ENCODE peak calls at places on chromosomes 16 and 17, in six cellular contexts. B is uterus; E is fibroblast of the aortic adventitia; C is HFFc6; M is lower leg skin; Q is CD8-positive, alpha-beta T cell. K is an unnamed sample.

GRCh38 chr17:68698761-68699160 is 97.6 kb upstream of the FAM20A start:
- DNase-seq in B (no peak), E (peak), C (no peak), M (no peak), Q (no peak), K (no peak)

GRCh38 chr17:13413001-13413400 is 188.7 kb downstream of the HS3ST3A1 start:
- DNase-seq in B (no peak), E (peak), C (peak), M (no peak), Q (no peak), K (no peak)

GRCh38 chr17:17937450-17937849 is 34.8 kb downstream of the TOM1L2 start:
- DNase-seq in B (no peak), E (no peak), C (no peak), M (no peak), Q (no peak), K (no peak)

GRCh38 chr16:10200823-10201571 is 18.8 kb upstream of the GRIN2A start:
- DNase-seq in B (no peak), E (no peak), C (no peak), M (no peak), Q (no peak), K (no peak)

GRCh38 chr17:20952183-20952582 is 90.6 kb downstream of the USP22 start:
- DNase-seq in B (no peak), E (no peak), C (no peak), M (no peak), Q (no peak), K (no peak)

GRCh38 chr17:29838961-29839360 is 91.1 kb downstream of the SSH2 start:
- DNase-seq in B (no peak), E (no peak), C (no peak), M (no peak), Q (no peak), K (no peak)

GRCh38 chr17:8056232-8056975 is 17.5 kb downstream of the ALOX15B start:
- DNase-seq in B (no peak), E (peak), C (peak), M (peak), Q (peak), K (no peak)

GRCh38 chr17:34319087-34319486 is at the start of gene CCL8:
- DNase-seq in B (no peak), E (peak), C (no peak), M (no peak), Q (no peak), K (no peak)

GRCh38 chr17:72538921-72539352 is 418.1 kb downstream of the SOX9 start:
- DNase-seq in B (no peak), E (no peak), C (no peak), M (no peak), Q (no peak), K (no peak)

GRCh38 chr17:69525920-69526841 is 111.7 kb downstream of the MAP2K6 start:
- DNase-seq in B (peak), E (peak), C (peak), M (peak), Q (no peak), K (peak)

GRCh38 chr17:27446569-27447301 is 9.5 kb upstream of the KSR1 start:
- DNase-seq in B (no peak), E (peak), C (peak), M (no peak), Q (no peak), K (no peak)

GRCh38 chr17:57679906-57680695 is 65.0 kb downstream of the CCDC182 start:
- DNase-seq in B (no peak), E (no peak), C (no peak), M (no peak), Q (no peak), K (no peak)

GRCh38 chr17:522912-523311 is 170.3 kb upstream of the RPH3AL start:
- DNase-seq in B (no peak), E (no peak), C (no peak), M (no peak), Q (no peak), K (no peak)

GRCh38 chr16:19935696-19936095 is 51.0 kb upstream of the GPRC5B start:
- DNase-seq in B (no peak), E (peak), C (no peak), M (no peak), Q (no peak), K (no peak)

GRCh38 chr17:64084086-64084939 is 45.6 kb downstream of the ERN1 start:
- DNase-seq in B (no peak), E (peak), C (peak), M (no peak), Q (no peak), K (no peak)

GRCh38 chr16:87505834-87506233 is 13.0 kb upstream of the ZCCHC14 start:
- DNase-seq in B (no peak), E (no peak), C (no peak), M (no peak), Q (no peak), K (no peak)

GRCh38 chr17:29140051-29140582 is 40.1 kb downstream of the MYO18A start:
- DNase-seq in B (peak), E (peak), C (peak), M (peak), Q (peak), K (no peak)

GRCh38 chr17:29060475-29060874 is 17.5 kb downstream of the PIPOX start:
- DNase-seq in B (peak), E (no peak), C (no peak), M (no peak), Q (no peak), K (no peak)

GRCh38 chr16:30458561-30459394 is 13.1 kb upstream of the SEPHS2 start:
- DNase-seq in B (no peak), E (no peak), C (no peak), M (no peak), Q (peak), K (no peak)

GRCh38 chr17:50329716-50330115 is 16.2 kb upstream of the XYLT2 start:
- DNase-seq in B (no peak), E (peak), C (no peak), M (no peak), Q (no peak), K (no peak)

GRCh38 chr17:27559506-27559931 is 71.5 kb upstream of the LGALS9 start:
- DNase-seq in B (peak), E (peak), C (no peak), M (no peak), Q (no peak), K (no peak)

GRCh38 chr17:35920229-35920628 is 10.3 kb downstream of the RDM1 start:
- DNase-seq in B (no peak), E (no peak), C (no peak), M (no peak), Q (no peak), K (no peak)

GRCh38 chr17:18968945-18969887 is 17.3 kb downstream of the SLC5A10 start:
- DNase-seq in B (no peak), E (peak), C (no peak), M (peak), Q (no peak), K (no peak)

GRCh38 chr17:71864754-71865153 is 256.1 kb upstream of the SOX9 start:
- DNase-seq in B (no peak), E (no peak), C (no peak), M (no peak), Q (no peak), K (no peak)

GRCh38 chr16:15507299-15507958 is 73.0 kb downstream of the BMERB1 start:
- DNase-seq in B (peak), E (peak), C (peak), M (peak), Q (no peak), K (no peak)

GRCh38 chr16:48164907-48165715 is 9.3 kb upstream of the ABCC12 start:
- DNase-seq in B (peak), E (peak), C (peak), M (peak), Q (peak), K (peak)

GRCh38 chr17:79115487-79115886 is 40.9 kb downstream of the ENGASE start:
- DNase-seq in B (no peak), E (no peak), C (no peak), M (no peak), Q (no peak), K (no peak)

GRCh38 chr17:48491527-48492273 is 39.1 kb downstream of the HOXB1 start:
- DNase-seq in B (no peak), E (no peak), C (no peak), M (no peak), Q (no peak), K (no peak)

GRCh38 chr17:8147805-8148404 is 4.3 kb downstream of the PER1 start:
- DNase-seq in B (no peak), E (no peak), C (no peak), M (no peak), Q (no peak), K (no peak)

GRCh38 chr16:66421891-66422290 is 5.2 kb upstream of the BEAN1 start:
- DNase-seq in B (no peak), E (no peak), C (no peak), M (no peak), Q (no peak), K (no peak)

DNA sequence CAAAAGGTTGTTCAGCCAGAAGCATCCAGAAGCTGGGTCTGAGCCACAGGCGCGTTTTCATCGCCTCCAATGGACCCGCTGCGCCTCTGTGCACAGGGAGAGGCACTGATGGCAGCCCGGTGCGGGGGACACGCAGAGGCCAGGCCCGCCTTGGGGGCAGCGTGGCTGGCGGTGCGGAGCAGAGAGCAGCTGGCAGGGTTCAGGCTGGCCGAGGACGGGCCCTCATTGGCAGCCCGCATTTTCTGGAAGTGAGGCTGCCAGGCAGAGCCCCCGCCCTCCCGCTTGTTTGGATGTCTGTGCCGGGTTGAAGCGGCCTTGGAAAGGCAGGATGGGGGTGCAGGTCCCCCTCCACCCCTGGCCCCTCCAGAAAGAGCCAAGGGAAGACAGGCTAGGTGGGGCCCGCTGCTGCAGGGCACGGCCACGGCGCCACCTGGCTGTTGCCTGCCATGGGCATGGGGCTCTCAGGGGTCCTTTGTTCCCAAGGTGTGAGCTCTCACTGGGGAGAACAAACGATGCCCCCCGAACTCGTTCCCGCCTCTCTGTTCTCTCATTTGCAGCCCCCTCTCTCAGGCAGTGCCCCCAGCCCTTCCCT is 18.8 kb downstream of the GSE1 start:
- DNase-seq in B (no peak), E (no peak), C (no peak), M (no peak), Q (no peak), K (no peak)
- TF ChIP-seq CTCF in B (no peak), E (no peak), C (peak), M (no peak), Q (no peak), K (no peak)

DNA sequence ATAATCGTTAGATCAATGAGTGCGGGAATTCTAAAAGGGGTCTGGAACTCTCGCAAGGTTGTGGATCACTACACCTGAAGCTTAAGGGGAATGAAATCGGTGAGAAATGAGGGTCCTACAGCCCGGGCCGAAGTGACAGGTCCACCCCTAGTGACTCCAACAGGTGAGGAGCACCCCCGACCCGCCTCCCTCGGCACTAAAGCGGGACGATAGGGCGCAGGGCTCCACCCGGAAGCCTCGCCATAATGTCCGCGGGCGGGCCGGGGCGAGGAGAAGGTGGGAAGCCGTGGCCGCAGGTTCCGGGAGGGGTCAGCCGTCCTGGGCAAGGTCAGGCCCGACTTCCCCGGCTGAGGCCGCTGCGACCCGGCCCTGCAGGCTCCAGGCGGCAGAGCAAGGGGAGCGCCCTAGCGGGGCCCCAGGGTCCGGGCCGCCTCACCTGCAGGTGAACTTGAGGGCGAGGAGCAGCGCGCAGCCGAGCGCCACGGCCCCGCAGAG is 569 bp downstream of the TXNDC11 start:
- DNase-seq in B (peak), E (no peak), C (no peak), M (peak), Q (peak), K (no peak)
- TF ChIP-seq CTCF in B (no peak), E (no peak), C (peak), M (no peak), Q (no peak), K (no peak)

DNA sequence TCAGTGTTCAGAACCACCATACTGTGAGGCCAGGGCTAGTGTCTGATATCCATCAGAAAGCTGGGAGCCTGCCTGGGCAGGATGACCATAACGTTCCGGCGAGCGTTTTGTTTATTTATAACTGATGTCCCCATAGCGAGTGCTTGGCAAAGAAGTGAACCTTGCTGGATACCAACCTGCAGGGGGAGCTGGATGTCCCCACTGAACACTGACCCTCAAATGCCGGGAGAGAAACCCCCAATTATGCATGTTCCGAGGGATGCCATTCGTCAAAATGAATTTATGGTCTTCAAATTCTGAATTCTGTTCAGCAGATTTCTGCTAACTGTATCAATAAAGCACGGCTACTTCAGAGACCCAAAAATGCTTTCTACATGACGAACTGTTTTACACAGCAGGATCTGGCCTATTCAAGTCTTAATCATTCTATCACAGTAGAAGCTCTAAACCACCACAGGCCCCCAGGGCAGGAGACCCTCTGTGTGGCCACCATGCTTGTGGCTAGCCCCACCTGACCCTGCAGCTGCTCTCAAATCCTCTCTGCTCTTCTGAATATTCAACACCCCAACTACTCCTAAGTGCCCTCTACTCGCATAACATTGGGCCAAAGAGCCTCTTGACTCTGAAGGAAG is 15.2 kb downstream of the MED24 start:
- DNase-seq in B (peak), E (peak), C (peak), M (peak), Q (no peak), K (no peak)
- TF ChIP-seq CTCF in B (peak), E (peak), C (peak), M (no peak), Q (peak), K (peak)

GRCh38 chr16:1822801-1823200 is 3.8 kb downstream of the HAGH start:
- DNase-seq in B (no peak), E (no peak), C (no peak), M (no peak), Q (no peak), K (no peak)

GRCh38 chr16:1821861-1822611 is 4.6 kb downstream of the HAGH start:
- DNase-seq in B (no peak), E (no peak), C (no peak), M (no peak), Q (no peak), K (no peak)

GRCh38 chr16:1825381-1825863 is 1.2 kb downstream of the HAGH start:
- DNase-seq in B (no peak), E (no peak), C (no peak), M (no peak), Q (no peak), K (no peak)

GRCh38 chr16:1825864-1826690 is 548 bp downstream of the HAGH start:
- DNase-seq in B (no peak), E (no peak), C (peak), M (no peak), Q (peak), K (no peak)

DNA sequence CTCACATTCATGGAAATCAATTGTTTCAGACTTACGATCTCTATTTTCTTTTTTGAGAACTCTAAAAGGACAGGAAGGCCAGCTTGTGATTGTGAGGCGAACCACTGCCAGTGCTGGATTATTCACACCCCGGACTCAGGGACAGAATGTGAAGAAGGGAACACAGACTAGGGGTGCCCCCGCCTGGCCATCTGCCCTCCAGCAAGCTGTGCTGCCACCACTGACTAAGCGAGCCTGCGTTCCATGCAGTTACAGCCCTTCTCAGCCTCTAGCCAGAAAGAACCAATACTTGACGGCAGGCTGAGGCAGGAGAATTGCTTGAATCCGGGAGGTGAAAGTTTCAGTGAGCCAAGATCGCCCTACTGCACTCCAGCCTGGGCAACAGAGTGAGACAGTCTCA is 2.8 kb downstream of the HAGH start:
- DNase-seq in B (no peak), E (peak), C (peak), M (no peak), Q (no peak), K (no peak)
- TF ChIP-seq CTCF in B (no peak), E (no peak), C (peak), M (no peak), Q (no peak), K (no peak)

DNA sequence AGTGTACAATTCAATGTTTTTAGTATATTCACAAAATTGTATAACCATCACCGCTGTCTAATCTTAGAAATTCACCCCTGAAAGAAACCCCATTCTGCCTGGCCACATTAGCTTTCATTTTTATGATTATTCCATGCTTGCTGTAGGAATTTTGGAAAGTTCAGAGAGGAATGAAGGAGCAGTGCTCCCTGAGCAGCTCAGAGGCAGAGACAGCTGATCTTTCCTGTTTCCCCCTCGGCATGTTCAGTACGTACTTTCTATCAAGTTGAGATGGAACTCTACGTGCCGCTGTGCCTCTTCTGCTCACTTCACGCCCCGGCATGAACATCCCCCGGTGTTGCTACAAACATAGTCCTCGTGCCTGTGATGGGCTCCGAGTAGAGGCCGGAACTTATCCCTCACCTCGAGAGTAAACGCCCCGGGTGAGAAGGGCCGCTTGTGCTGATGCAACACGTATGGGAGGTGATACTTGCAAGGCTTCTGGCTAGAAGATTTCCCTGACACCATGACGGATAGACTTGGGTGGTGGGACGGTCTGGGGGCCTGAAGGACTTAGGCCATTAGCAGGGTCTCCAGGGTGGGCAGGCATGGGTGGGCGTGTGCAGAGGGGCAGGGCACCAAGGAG is 79.2 kb upstream of the CIBAR2 start:
- DNase-seq in B (no peak), E (no peak), C (no peak), M (no peak), Q (no peak), K (no peak)
- TF ChIP-seq CTCF in B (no peak), E (no peak), C (no peak), M (no peak), Q (no peak), K (no peak)

GRCh38 chr16:86252596-86252995 is 257.7 kb upstream of the FOXF1 start:
- DNase-seq in B (no peak), E (peak), C (peak), M (no peak), Q (no peak), K (no peak)
- TF ChIP-seq CTCF in B (no peak), E (peak), C (peak), M (no peak), Q (no peak), K (no peak)